ENCODE peak calls at places on chromosomes 12 and 14, in five cellular contexts. D is osteoblast, L is thoracic aorta, X is psoas muscle, W is A673. I is an unnamed sample.

GRCh38 chr12:42097971-42098370 is 46.7 kb downstream of the GXYLT1 start:
- DNase-seq in D (no peak), L (no peak), X (no peak), W (no peak), I (no peak)

GRCh38 chr12:124419292-124420040 is 124.6 kb downstream of the RFLNA start:
- DNase-seq in D (no peak), L (no peak), X (no peak), W (peak; percentile 27), I (no peak)

GRCh38 chr14:71552809-71553208 is 379.4 kb upstream of the RGS6 start:
- DNase-seq in D (no peak), L (no peak), X (no peak), W (no peak), I (no peak)

GRCh38 chr12:26701604-26702215 is 131.3 kb downstream of the ITPR2 start:
- DNase-seq in D (peak; percentile 42), L (no peak), X (no peak), W (peak; percentile 78), I (no peak)

GRCh38 chr14:35146711-35147149 is 24.4 kb downstream of the PRORP start:
- DNase-seq in D (no peak), L (no peak), X (no peak), W (no peak), I (no peak)

GRCh38 chr12:80837342-80837978 is 100.3 kb downstream of the LIN7A start:
- DNase-seq in D (peak; percentile 60), L (no peak), X (no peak), W (peak; percentile 82), I (no peak)

GRCh38 chr14:24605435-24606190 is 3.9 kb downstream of the GZMH start:
- DNase-seq in D (no peak), L (no peak), X (no peak), W (peak; percentile 49), I (no peak)

GRCh38 chr12:104215638-104216297 is at the start of gene TXNRD1:
- DNase-seq in D (peak; percentile 95), L (peak; percentile 44), X (peak; percentile 85), W (peak; percentile 89), I (peak; percentile 72)

GRCh38 chr12:72365151-72365550 is 93.0 kb downstream of the TRHDE start:
- DNase-seq in D (no peak), L (no peak), X (no peak), W (no peak), I (no peak)

DNA sequence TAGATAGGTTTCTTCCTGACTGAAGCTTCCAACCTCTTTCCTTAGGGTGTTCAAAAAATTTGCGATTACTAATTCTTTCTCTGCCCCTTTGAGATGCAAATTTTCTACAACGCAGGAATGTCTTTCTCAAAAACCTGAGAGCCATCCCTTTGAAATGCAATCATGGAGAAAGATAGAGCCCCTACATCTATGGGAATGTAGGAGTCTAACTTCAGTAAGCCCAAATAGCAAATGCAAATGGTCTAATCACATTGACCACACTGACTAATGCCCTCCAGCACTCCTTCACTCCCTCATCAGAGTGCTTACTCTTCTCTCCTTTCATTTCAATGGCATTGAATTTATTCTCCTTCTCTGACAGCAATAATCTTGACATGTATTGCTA is 107.1 kb downstream of the SLC6A15 start:
- DNase-seq in D (no peak), L (no peak), X (no peak), W (no peak), I (no peak)
- H3K4me1 ChIP-seq in D (no peaks in the 10 kb centered on the region), L (no peaks in the 10 kb centered on the region), X (no peaks in the 10 kb centered on the region), W (no peaks in the 10 kb centered on the region), I (no peaks in the 10 kb centered on the region)

GRCh38 chr12:77940011-77940423 is 109.3 kb downstream of the NAV3 start:
- DNase-seq in D (peak; percentile 54), L (no peak), X (no peak), W (peak; percentile 82), I (no peak)

GRCh38 chr12:77938301-77938700 is 107.6 kb downstream of the NAV3 start:
- DNase-seq in D (no peak), L (no peak), X (no peak), W (no peak), I (no peak)

GRCh38 chr12:77943466-77943865 is 112.8 kb downstream of the NAV3 start:
- DNase-seq in D (peak; percentile 29), L (no peak), X (no peak), W (peak; percentile 69), I (no peak)

GRCh38 chr12:77940566-77940965 is 109.9 kb downstream of the NAV3 start:
- DNase-seq in D (peak; percentile 21), L (no peak), X (no peak), W (peak; percentile 68), I (no peak)

GRCh38 chr12:77941396-77941795 is 110.7 kb downstream of the NAV3 start:
- DNase-seq in D (no peak), L (no peak), X (no peak), W (no peak), I (no peak)
- H3K4me3 ChIP-seq in D (peak overlapping the region; percentile 73), L (no peak overlapping the region), X (no peak overlapping the region), W (no peak overlapping the region), I (no peak overlapping the region)

DNA sequence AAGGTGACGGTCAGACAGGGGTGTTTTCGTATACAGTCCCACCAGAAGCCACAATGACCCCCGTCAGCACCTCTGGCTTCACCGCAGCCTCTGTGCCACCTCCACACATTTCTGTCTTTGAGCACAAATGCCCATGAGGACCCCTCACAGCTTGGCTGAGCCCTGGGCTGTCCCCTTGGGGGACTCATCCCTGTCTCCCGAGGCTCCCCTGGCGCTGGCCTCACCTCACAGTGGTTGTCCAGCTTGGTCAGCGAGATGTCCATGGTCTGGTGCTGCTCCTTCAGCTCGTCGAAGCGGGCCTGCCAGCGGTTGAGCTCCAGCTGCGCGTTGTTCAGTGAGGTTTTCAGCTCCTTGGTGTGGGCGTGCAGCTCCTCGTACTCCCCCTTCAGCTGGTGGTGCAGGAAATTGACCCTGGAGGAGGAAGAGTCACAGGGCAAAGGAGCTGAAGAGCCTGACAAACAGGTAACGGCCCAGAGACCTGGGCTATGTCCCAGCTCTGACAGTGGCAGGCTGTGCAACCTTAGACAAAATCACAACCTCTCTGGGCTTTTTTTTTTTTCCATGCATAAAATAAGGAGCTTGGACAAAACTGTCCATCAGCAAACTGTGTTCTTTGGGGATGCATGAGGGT is 52.7 kb upstream of the GPR68 start:
- DNase-seq in D (peak; percentile 65), L (no peak), X (no peak), W (no peak), I (no peak)
- H3K36me3 ChIP-seq in D (no peaks in the 10 kb centered on the region), L (no peaks in the 10 kb centered on the region), X (peaks cover 6% of the 10 kb centered on the region), W (peaks cover 35% of the 10 kb centered on the region), I (no peaks in the 10 kb centered on the region)

GRCh38 chr14:76917158-76917596 is 91.0 kb downstream of the LRRC74A start:
- DNase-seq in D (peak; percentile 91), L (no peak), X (peak; percentile 51), W (peak; percentile 82), I (no peak)
- H3K4me1 ChIP-seq in D (peaks cover 42% of the 10 kb centered on the region), L (peaks cover 54% of the 10 kb centered on the region), X (peaks cover 49% of the 10 kb centered on the region), W (peaks cover 75% of the 10 kb centered on the region), I (peaks cover 41% of the 10 kb centered on the region)

GRCh38 chr12:51023625-51024395 is 2.4 kb downstream of the SLC11A2 start:
- DNase-seq in D (no peak), L (no peak), X (no peak), W (no peak), I (no peak)
- H3K4me3 ChIP-seq in D (peak overlapping the region; percentile 96), L (peak overlapping the region; percentile 87), X (peak overlapping the region; percentile 72), W (no peak overlapping the region), I (peak overlapping the region; percentile 7)

GRCh38 chr12:16474801-16475200 is 127.4 kb downstream of the MGST1 start:
- DNase-seq in D (no peak), L (no peak), X (no peak), W (no peak), I (no peak)

GRCh38 chr12:16473610-16474326 is 126.3 kb downstream of the MGST1 start:
- DNase-seq in D (no peak), L (no peak), X (no peak), W (peak; percentile 17), I (no peak)

GRCh38 chr12:16475521-16475920 is 128.1 kb downstream of the MGST1 start:
- DNase-seq in D (no peak), L (no peak), X (no peak), W (no peak), I (no peak)
- H3K36me3 ChIP-seq in D (no peaks in the 10 kb centered on the region), L (no peaks in the 10 kb centered on the region), X (no peaks in the 10 kb centered on the region), W (no peaks in the 10 kb centered on the region), I (no peaks in the 10 kb centered on the region)

GRCh38 chr12:130489293-130489692 is 151.6 kb downstream of the PIWIL1 start:
- DNase-seq in D (no peak), L (no peak), X (no peak), W (no peak), I (no peak)
- H3K4me1 ChIP-seq in D (no peaks in the 10 kb centered on the region), L (no peaks in the 10 kb centered on the region), X (peaks cover 11% of the 10 kb centered on the region), W (no peaks in the 10 kb centered on the region), I (no peaks in the 10 kb centered on the region)

GRCh38 chr14:63604626-63605025 is 37.0 kb downstream of the WDR89 start:
- DNase-seq in D (no peak), L (no peak), X (no peak), W (no peak), I (no peak)
- H3K4me3 ChIP-seq in D (no peak overlapping the region), L (no peak overlapping the region), X (no peak overlapping the region), W (no peak overlapping the region), I (no peak overlapping the region)